ENCODE peak calls at places on chromosomes 3 and 15, in eight cellular contexts. G, Q, L, O, U, T, H and R are unnamed samples.

GRCh38 chr15:32729700-32730099 is 11.9 kb downstream of the GREM1 start:
- DNase-seq in U (no peak), O (no peak), H (no peak), L (no peak), T (no peak), G (no peak), Q (no peak), R (no peak)

GRCh38 chr3:69385723-69386483 is at the start of gene FRMD4B:
- DNase-seq in H (no peak), T (peak; percentile 8), Q (peak; percentile 82), L (peak; percentile 17), G (peak; percentile 92), U (peak; percentile 47), O (no peak), R (no peak)

GRCh38 chr3:34106879-34107278 is 308.4 kb downstream of the PDCD6IP start:
- DNase-seq in G (no peak), H (no peak), L (no peak), U (peak; percentile 70), Q (no peak), T (peak; percentile 41), O (no peak), R (peak; percentile 61)

GRCh38 chr3:73299184-73299691 is 237.8 kb downstream of the EBLN2 start:
- DNase-seq in L (no peak), U (no peak), O (no peak), G (no peak), H (no peak), Q (no peak), T (no peak), R (no peak)

GRCh38 chr3:54519493-54519892 is 397.1 kb downstream of the CACNA2D3 start:
- DNase-seq in T (no peak), G (no peak), U (no peak), L (no peak), Q (no peak), H (no peak), O (no peak), R (no peak)

GRCh38 chr3:101383156-101383575 is 62.8 kb upstream of the IMPG2 start:
- DNase-seq in O (peak; percentile 12), U (no peak), T (no peak), H (no peak), L (no peak), Q (no peak), G (no peak), R (no peak)

GRCh38 chr3:78414261-78414660 is 1353.5 kb downstream of the ROBO1 start:
- DNase-seq in O (no peak), Q (no peak), H (no peak), T (no peak), U (no peak), G (no peak), L (no peak), R (no peak)

GRCh38 chr3:25532763-25533162 is 104.7 kb downstream of the RARB start:
- DNase-seq in G (no peak), U (peak; percentile 60), O (no peak), Q (no peak), T (peak; percentile 72), H (no peak), L (peak; percentile 21), R (peak; percentile 38)

GRCh38 chr15:86915811-86916331 is 836.2 kb downstream of the AGBL1 start:
- DNase-seq in G (peak; percentile 89), U (peak; percentile 31), H (no peak), O (peak; percentile 1), T (peak; percentile 48), L (no peak), Q (peak; percentile 53), R (peak; percentile 8)

GRCh38 chr15:58951388-58952060 is 18.0 kb upstream of the SLTM start:
- DNase-seq in Q (no peak), T (peak; percentile 86), G (no peak), H (no peak), U (no peak), L (no peak), O (peak; percentile 16), R (no peak)

GRCh38 chr3:30503431-30503830 is 103.0 kb upstream of the TGFBR2 start:
- DNase-seq in L (no peak), Q (no peak), H (no peak), G (no peak), T (peak; percentile 14), O (no peak), U (no peak), R (no peak)

GRCh38 chr3:38823186-38823585 is 7.2 kb upstream of the SCN10A start:
- DNase-seq in H (no peak), Q (no peak), T (no peak), L (no peak), G (no peak), O (no peak), U (no peak), R (no peak)

GRCh38 chr3:33750216-33750558 is 32.1 kb upstream of the CLASP2 start:
- DNase-seq in G (no peak), U (peak; percentile 18), L (no peak), T (no peak), O (no peak), Q (no peak), H (no peak), R (no peak)

GRCh38 chr15:57165992-57166391 is 210.3 kb upstream of the CGNL1 start:
- DNase-seq in T (peak; percentile 49), H (no peak), G (no peak), L (no peak), U (no peak), Q (no peak), O (no peak), R (no peak)

GRCh38 chr3:146532406-146532805 is 12.0 kb downstream of the PLSCR1 start:
- DNase-seq in G (no peak), H (no peak), U (no peak), Q (no peak), T (no peak), L (no peak), O (peak; percentile 40), R (no peak)

GRCh38 chr3:141050576-141050912 is 603 bp upstream of the SPSB4 start:
- DNase-seq in U (no peak), O (no peak), L (no peak), T (no peak), G (no peak), Q (no peak), H (no peak), R (no peak)